ENCODE peak calls at places on chromosome 1, in ten cellular contexts. S is vagina, E is right lobe of liver, X is ovary, F is uterus, I is Peyer's patch, Y is esophagus squamous epithelium, L is heart left ventricle, M is sigmoid colon, O is testis. A is an unnamed sample.

GRCh38 chr1:204565617-204566582 is 49.7 kb downstream of the MDM4 start:
- DNase-seq in S (no peak), E (peak; percentile 26), X (peak; percentile 32), F (peak; percentile 55), I (peak; percentile 67), Y (no peak), L (no peak), M (peak; percentile 79), O (peak; percentile 68), A (peak; percentile 36)

GRCh38 chr1:28249013-28249870 is 10.1 kb upstream of the SESN2 start:
- DNase-seq in S (no peak), E (peak; percentile 88), X (no peak), F (no peak), I (peak; percentile 47), Y (no peak), L (peak; percentile 77), M (peak; percentile 79), O (no peak), A (peak; percentile 80)

GRCh38 chr1:16719571-16720402 is 20.5 kb upstream of the RNU1-4 start:
- DNase-seq in S (peak; percentile 87), E (no peak), X (no peak), F (no peak), I (peak; percentile 48), Y (no peak), L (peak; percentile 64), M (peak; percentile 73), O (peak; percentile 13), A (peak; percentile 25)

GRCh38 chr1:228012555-228012954 is 5.8 kb downstream of the WNT3A start:
- DNase-seq in S (no peak), E (no peak), X (no peak), F (no peak), I (no peak), Y (no peak), L (no peak), M (no peak), O (peak; percentile 1), A (no peak)

GRCh38 chr1:184825571-184825970 is 70.9 kb upstream of the EDEM3 start:
- DNase-seq in S (no peak), E (no peak), X (no peak), F (no peak), I (no peak), Y (no peak), L (no peak), M (no peak), O (no peak), A (no peak)

GRCh38 chr1:100476736-100477135 is 61.2 kb upstream of the GPR88 start:
- DNase-seq in S (no peak), E (no peak), X (no peak), F (no peak), I (no peak), Y (no peak), L (no peak), M (no peak), O (no peak), A (no peak)

GRCh38 chr1:101257500-101258325 is 20.9 kb downstream of the S1PR1 start:
- DNase-seq in S (no peak), E (peak; percentile 66), X (no peak), F (no peak), I (peak; percentile 61), Y (no peak), L (no peak), M (no peak), O (no peak), A (peak; percentile 61)

GRCh38 chr1:59523745-59524450 is 227.0 kb downstream of the FGGY start:
- DNase-seq in S (no peak), E (no peak), X (no peak), F (no peak), I (no peak), Y (no peak), L (no peak), M (no peak), O (no peak), A (no peak)

GRCh38 chr1:64320470-64320869 is 117.0 kb downstream of the UBE2U start:
- DNase-seq in S (no peak), E (peak; percentile 25), X (no peak), F (no peak), I (no peak), Y (no peak), L (no peak), M (no peak), O (no peak), A (no peak)

GRCh38 chr1:173775578-173776196 is 48.8 kb upstream of the DARS2 start:
- DNase-seq in S (no peak), E (no peak), X (no peak), F (no peak), I (no peak), Y (no peak), L (no peak), M (no peak), O (no peak), A (no peak)

GRCh38 chr1:50425376-50426107 is 2.3 kb upstream of the DMRTA2 start:
- DNase-seq in S (no peak), E (no peak), X (no peak), F (no peak), I (no peak), Y (no peak), L (no peak), M (no peak), O (no peak), A (no peak)

GRCh38 chr1:229013981-229014380 is 256.9 kb upstream of the RAB4A start:
- DNase-seq in S (peak; percentile 27), E (no peak), X (no peak), F (no peak), I (no peak), Y (no peak), L (no peak), M (no peak), O (no peak), A (no peak)

GRCh38 chr1:53316058-53316741 is 11.7 kb downstream of the LRP8 start:
- DNase-seq in S (no peak), E (no peak), X (no peak), F (no peak), I (no peak), Y (no peak), L (peak; percentile 18), M (no peak), O (no peak), A (no peak)

GRCh38 chr1:16905856-16906702 is 10.3 kb downstream of the RNU1-2 start:
- DNase-seq in S (peak; percentile 86), E (no peak), X (no peak), F (no peak), I (peak; percentile 46), Y (no peak), L (no peak), M (no peak), O (no peak), A (no peak)

GRCh38 chr1:63327417-63328139 is 5.2 kb downstream of the FOXD3 start:
- DNase-seq in S (no peak), E (peak; percentile 63), X (no peak), F (no peak), I (peak; percentile 74), Y (no peak), L (peak; percentile 75), M (peak; percentile 77), O (peak; percentile 83), A (peak; percentile 62)

GRCh38 chr1:30081379-30082102 is 641.8 kb downstream of the MATN1 start:
- DNase-seq in S (no peak), E (no peak), X (no peak), F (no peak), I (no peak), Y (no peak), L (no peak), M (no peak), O (no peak), A (no peak)

GRCh38 chr1:23074012-23074411 is 54.7 kb downstream of the KDM1A start:
- DNase-seq in S (no peak), E (no peak), X (no peak), F (no peak), I (no peak), Y (no peak), L (no peak), M (no peak), O (no peak), A (no peak)
- H3K4me3 ChIP-seq in S (no peak overlapping the region), E (no peak overlapping the region), X (no peak overlapping the region), F (no peak overlapping the region), I (no peak overlapping the region), Y (no peak overlapping the region), L (no peak overlapping the region), M (no peak overlapping the region), O (no peak overlapping the region), A (no peak overlapping the region)

DNA sequence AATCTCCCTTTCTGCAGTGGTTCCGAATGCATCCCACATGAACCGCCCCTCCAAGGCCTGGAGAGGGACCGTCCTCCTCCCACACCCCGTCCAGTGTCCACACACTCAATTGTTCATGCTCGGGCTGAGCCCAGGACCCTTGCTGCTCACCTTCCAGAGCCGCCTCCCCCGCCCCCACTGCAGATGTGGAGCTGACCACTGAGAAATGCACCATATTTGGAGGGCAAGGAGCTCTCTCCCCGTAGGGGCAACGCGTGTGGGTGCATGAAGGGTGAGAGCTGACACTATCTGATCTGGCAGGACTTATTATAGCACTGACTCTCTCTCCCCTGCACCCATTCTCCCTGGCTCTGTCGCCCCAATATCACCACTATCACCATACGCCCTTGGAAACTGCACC is 4.0 kb upstream of the S100A3 start:
- DNase-seq in S (no peak), E (no peak), X (no peak), F (no peak), I (no peak), Y (no peak), L (no peak), M (peak; percentile 60), O (no peak), A (no peak)
- TF ChIP-seq POLR2A in S (no peak), E (no peak), X (no peak), F (no peak), I (no peak), Y (no peak), L (no peak), M (no peak), O (no peak), A (no peak)

GRCh38 chr1:43557744-43558245 is 27.1 kb downstream of the PTPRF start:
- DNase-seq in S (no peak), E (no peak), X (peak; percentile 60), F (peak; percentile 54), I (peak; percentile 82), Y (no peak), L (no peak), M (peak; percentile 78), O (no peak), A (peak; percentile 71)
- H3K4me3 ChIP-seq in S (peak overlapping the region; percentile 9), E (no peak overlapping the region), X (peak overlapping the region; percentile 8), F (no peak overlapping the region), I (no peak overlapping the region), Y (no peak overlapping the region), L (no peak overlapping the region), M (no peak overlapping the region), O (no peak overlapping the region), A (no peak overlapping the region)

DNA sequence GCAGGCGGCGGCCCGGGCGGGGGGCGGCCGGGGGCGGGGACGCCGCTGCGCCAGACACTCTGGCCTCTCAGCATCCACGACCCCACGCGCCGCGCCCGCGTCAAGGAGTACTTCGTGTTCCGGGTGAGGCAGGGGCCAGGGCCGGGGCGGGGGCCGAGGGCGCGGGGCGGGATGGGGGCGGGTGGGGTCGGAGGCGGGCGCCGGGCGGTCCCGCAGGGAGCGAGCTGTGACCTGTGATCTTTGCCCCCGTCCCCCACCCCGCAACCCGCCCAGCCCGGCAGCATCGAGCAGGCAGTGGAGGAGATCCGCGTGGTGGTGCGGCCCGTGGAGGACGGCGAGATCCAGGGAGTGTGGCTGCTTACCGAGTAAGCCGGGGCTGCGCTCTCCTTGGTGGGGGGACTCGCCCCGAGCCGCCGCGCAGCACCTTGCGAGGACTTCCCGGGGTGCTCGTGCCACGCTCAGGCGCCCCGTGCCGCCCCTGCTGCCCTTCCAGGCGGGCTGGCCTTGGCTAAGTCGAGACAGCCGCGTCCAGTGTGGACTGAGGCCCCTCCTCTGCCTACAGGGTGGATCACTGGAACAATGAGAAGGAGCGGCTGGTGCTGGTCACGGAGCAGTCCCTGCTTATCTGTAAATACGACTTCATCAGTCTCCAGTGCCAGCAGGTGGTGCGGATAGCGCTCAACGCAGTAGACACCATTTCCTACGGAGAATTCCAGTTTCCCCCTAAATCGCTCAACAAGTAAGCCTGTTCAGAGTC is 514 bp downstream of the TPRG1L start:
- DNase-seq in S (no peak), E (peak; percentile 63), X (no peak), F (no peak), I (peak; percentile 82), Y (no peak), L (no peak), M (peak; percentile 75), O (peak; percentile 79), A (peak; percentile 70)
- TF ChIP-seq POLR2A in S (no peak), E (peak; percentile 14), X (no peak), F (no peak), I (peak; percentile 78), Y (no peak), L (no peak), M (no peak), O (no peak), A (no peak)